ENCODE peak calls at places on chromosomes 6 and 20, in five cellular contexts. R is choroid plexus epithelial cell, B is AG09309, W is ascending aorta, J is GM20000. H is an unnamed sample.

GRCh38 chr6:70415247-70415646 is 1.9 kb downstream of the FAM135A start:
- DNase-seq in R (no peak), B (no peak), W (no peak), J (peak; percentile 27), H (no peak)

GRCh38 chr20:52974155-52974554 is 2.0 kb downstream of the TSHZ2 start:
- DNase-seq in R (no peak), B (no peak), W (no peak), J (no peak), H (no peak)

GRCh38 chr6:38610050-38610619 is 29.6 kb downstream of the BTBD9 start:
- DNase-seq in R (peak; percentile 33), B (no peak), W (no peak), J (no peak), H (no peak)

GRCh38 chr6:31776563-31776960 is 566 bp downstream of the VWA7 start:
- DNase-seq in R (no peak), B (no peak), W (no peak), J (no peak), H (no peak)

GRCh38 chr6:139433647-139434419 is 59.4 kb upstream of the CITED2 start:
- DNase-seq in R (no peak), B (no peak), W (no peak), J (no peak), H (no peak)

GRCh38 chr20:52192296-52193007 is 873 bp upstream of the ZFP64 start:
- DNase-seq in R (no peak), B (no peak), W (no peak), J (peak; percentile 71), H (no peak)

GRCh38 chr20:48948612-48949011 is 27.1 kb downstream of the ARFGEF2 start:
- DNase-seq in R (no peak), B (no peak), W (no peak), J (no peak), H (no peak)

GRCh38 chr20:56829788-56830385 is 200.8 kb downstream of the TFAP2C start:
- DNase-seq in R (no peak), B (no peak), W (no peak), J (no peak), H (no peak)

GRCh38 chr20:5489596-5489995 is 172.8 kb upstream of the PROKR2 start:
- DNase-seq in R (no peak), B (no peak), W (no peak), J (no peak), H (no peak)

GRCh38 chr20:15253431-15253830 is 916.0 kb upstream of the FLRT3 start:
- DNase-seq in R (no peak), B (no peak), W (no peak), J (no peak), H (no peak)

GRCh38 chr20:37886851-37887297 is 16.1 kb upstream of the VSTM2L start:
- DNase-seq in R (peak; percentile 45), B (no peak), W (no peak), J (no peak), H (no peak)

GRCh38 chr6:8177721-8178120 is 75.4 kb upstream of the EEF1E1 start:
- DNase-seq in R (peak; percentile 25), B (no peak), W (no peak), J (no peak), H (peak; percentile 94)

GRCh38 chr6:152557502-152557901 is 79.7 kb downstream of the SYNE1 start:
- DNase-seq in R (no peak), B (no peak), W (no peak), J (no peak), H (no peak)

GRCh38 chr20:63182425-63182824 is 33.5 kb downstream of the YTHDF1 start:
- DNase-seq in R (no peak), B (no peak), W (no peak), J (no peak), H (no peak)

GRCh38 chr6:98836962-98837944 is 2.9 kb downstream of the POU3F2 start:
- DNase-seq in R (no peak), B (no peak), W (no peak), J (no peak), H (no peak)

GRCh38 chr6:5894357-5894756 is 112.4 kb downstream of the NRN1 start:
- DNase-seq in R (no peak), B (no peak), W (no peak), J (no peak), H (no peak)

GRCh38 chr6:156963712-156964700 is 186.8 kb downstream of the ARID1B start:
- DNase-seq in R (peak; percentile 60), B (no peak), W (no peak), J (peak; percentile 39), H (no peak)

GRCh38 chr20:10609726-10610125 is 64.1 kb downstream of the JAG1 start:
- DNase-seq in R (peak; percentile 45), B (no peak), W (no peak), J (no peak), H (no peak)

GRCh38 chr6:33824461-33825154 is 20.8 kb upstream of the MLN start:
- DNase-seq in R (peak; percentile 73), B (no peak), W (no peak), J (no peak), H (no peak)

GRCh38 chr6:33827546-33828451 is 24.0 kb upstream of the MLN start:
- DNase-seq in R (peak; percentile 80), B (no peak), W (no peak), J (no peak), H (no peak)

GRCh38 chr6:33828452-33828763 is 24.6 kb upstream of the MLN start:
- DNase-seq in R (no peak), B (no peak), W (no peak), J (no peak), H (no peak)

GRCh38 chr6:33828764-33829731 is 25.2 kb upstream of the MLN start:
- DNase-seq in R (peak; percentile 60), B (no peak), W (no peak), J (no peak), H (no peak)

DNA sequence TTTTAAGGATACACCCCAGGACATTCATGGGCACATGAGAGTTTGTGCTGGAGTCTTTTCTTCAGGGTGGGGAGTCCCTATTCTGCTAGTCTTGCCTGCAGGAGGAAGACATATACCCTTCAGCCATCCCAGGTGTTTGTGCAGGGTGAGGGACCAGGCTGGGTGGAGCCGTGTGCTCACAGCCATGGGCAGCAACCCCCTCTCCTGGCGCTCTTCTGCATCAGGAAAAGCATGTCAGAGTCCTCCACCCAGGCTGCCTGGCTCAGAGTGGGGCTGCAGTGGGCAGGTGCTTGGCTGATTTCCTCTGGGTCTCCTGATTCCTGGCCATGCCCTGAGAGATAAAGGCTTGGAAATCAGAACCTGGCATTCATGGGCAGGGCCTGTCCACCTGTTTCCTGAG is 22.7 kb upstream of the MLN start:
- DNase-seq in R (no peak), B (no peak), W (no peak), J (no peak), H (no peak)
- TF ChIP-seq CTCF in R (no peak), B (no peak), W (no peak), J (no peak), H (no peak)

GRCh38 chr20:17878912-17879602 is 89.5 kb downstream of the SNX5 start:
- DNase-seq in R (no peak), B (no peak), W (no peak), J (no peak), H (no peak)
- TF ChIP-seq CTCF in R (peak; percentile 19), B (no peak), W (no peak), J (no peak), H (no peak)

DNA sequence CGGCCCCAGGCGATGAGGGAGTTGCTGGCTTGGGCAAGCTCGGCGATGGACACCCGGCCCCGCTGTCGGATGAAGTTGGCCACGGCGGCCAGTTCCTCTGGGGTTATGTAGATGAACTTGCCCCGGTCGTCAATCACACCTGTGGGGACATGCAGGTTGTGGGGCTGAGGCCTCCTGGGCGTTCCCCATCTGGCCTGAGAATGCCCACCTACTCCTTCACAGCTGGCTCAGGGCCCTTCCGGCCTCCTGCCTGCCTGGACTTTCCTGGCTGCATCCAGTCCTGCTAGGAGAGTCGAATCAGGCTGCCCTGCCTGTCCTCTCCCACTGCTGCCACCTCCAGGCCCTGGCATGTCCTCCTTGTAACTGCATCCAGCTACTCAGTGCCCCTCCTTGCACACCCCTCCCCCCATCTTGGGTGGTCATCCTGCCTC is 13.8 kb downstream of the DDRGK1 start:
- DNase-seq in R (no peak), B (no peak), W (no peak), J (no peak), H (no peak)
- TF ChIP-seq CTCF in R (no peak), B (no peak), W (no peak), J (no peak), H (no peak)

GRCh38 chr20:23165307-23165750 is 79.2 kb upstream of the CD93 start:
- DNase-seq in R (no peak), B (no peak), W (no peak), J (no peak), H (no peak)
- TF ChIP-seq CTCF in R (peak; percentile 28), B (no peak), W (no peak), J (no peak), H (peak; percentile 10)

GRCh38 chr6:72048080-72048479 is 161.7 kb downstream of the RIMS1 start:
- DNase-seq in R (no peak), B (no peak), W (no peak), J (no peak), H (no peak)

GRCh38 chr6:72040106-72040505 is 153.8 kb downstream of the RIMS1 start:
- DNase-seq in R (peak; percentile 7), B (no peak), W (no peak), J (no peak), H (no peak)

GRCh38 chr6:72037006-72037405 is 150.7 kb downstream of the RIMS1 start:
- DNase-seq in R (no peak), B (no peak), W (no peak), J (no peak), H (no peak)

DNA sequence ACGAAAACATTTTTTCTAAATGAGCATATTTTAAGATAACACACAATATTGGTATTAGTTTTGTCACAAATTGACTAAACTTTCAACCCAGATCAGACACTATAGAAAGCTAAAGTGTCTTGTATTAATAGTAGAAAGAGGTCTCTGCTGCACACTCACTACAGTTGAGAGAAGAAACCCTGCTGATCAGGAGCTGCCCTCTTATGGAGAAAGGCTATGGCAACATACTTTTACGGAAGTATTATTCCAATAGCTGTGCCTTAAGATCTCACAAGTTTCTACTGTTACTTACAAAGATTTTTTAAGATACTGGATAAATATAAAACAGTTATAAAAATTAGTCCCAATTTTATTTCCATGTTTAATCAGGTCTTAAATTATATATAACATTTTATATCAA is 155.7 kb downstream of the RIMS1 start:
- DNase-seq in R (peak; percentile 26), B (no peak), W (no peak), J (no peak), H (no peak)
- TF ChIP-seq CTCF in R (peak; percentile 28), B (peak; percentile 41), W (peak; percentile 32), J (no peak), H (peak; percentile 48)